ENCODE peak calls at places on chromosomes 2 and 18, in four cellular contexts. U is GM12865, K is B cell, F is MM.1S. V is an unnamed sample.

GRCh38 chr18:48799724-48800315 is 150.9 kb downstream of the SMAD7 start:
- DNase-seq in K (no peak), F (no peak), U (peak), V (no peak)

GRCh38 chr18:79812052-79812451 is 14.3 kb downstream of the KCNG2 start:
- DNase-seq in F (no peak), K (no peak), U (no peak), V (no peak)

GRCh38 chr2:233815861-233816260 is 37.7 kb downstream of the MROH2A start:
- DNase-seq in F (no peak), U (no peak), K (no peak), V (no peak)

GRCh38 chr18:48419268-48420022 is 10.3 kb upstream of the ZBTB7C start:
- DNase-seq in F (no peak), K (no peak), U (no peak), V (no peak)

GRCh38 chr18:22439447-22439846 is 21.7 kb upstream of the CTAGE1 start:
- DNase-seq in F (no peak), K (no peak), U (no peak), V (no peak)

GRCh38 chr2:227180286-227180685 is 15.9 kb downstream of the COL4A3 start:
- DNase-seq in K (no peak), F (no peak), U (no peak), V (no peak)

GRCh38 chr2:54726940-54727339 is 3.5 kb downstream of the EML6 start:
- DNase-seq in U (no peak), F (no peak), K (no peak), V (no peak)

GRCh38 chr2:47561371-47561770 is 158.4 kb downstream of the MSH2 start:
- DNase-seq in U (no peak), K (no peak), F (no peak), V (no peak)

GRCh38 chr2:132598536-132598935 is 71.5 kb downstream of the LYPD1 start:
- DNase-seq in F (no peak), K (no peak), U (no peak), V (no peak)

GRCh38 chr2:74261204-74261864 is 62.9 kb downstream of the MTHFD2 start:
- DNase-seq in U (no peak), F (no peak), K (no peak), V (no peak)

GRCh38 chr18:9742588-9743131 is 34.6 kb downstream of the RAB31 start:
- DNase-seq in K (no peak), F (no peak), U (no peak), V (no peak)

GRCh38 chr2:158253170-158253569 is 151.5 kb downstream of the UPP2 start:
- DNase-seq in F (no peak), U (no peak), K (no peak), V (no peak)

GRCh38 chr2:129377078-129377469 is 602.4 kb upstream of the RAB6C start:
- DNase-seq in U (no peak), K (no peak), F (no peak), V (no peak)

GRCh38 chr2:197073701-197074433 is 147.4 kb upstream of the PGAP1 start:
- DNase-seq in F (no peak), K (no peak), U (peak), V (no peak)

GRCh38 chr18:39611381-39612090 is 2045.9 kb upstream of the CELF4 start:
- DNase-seq in K (no peak), F (no peak), U (no peak), V (no peak)

GRCh38 chr2:192960945-192961344 is 766.2 kb upstream of the TMEFF2 start:
- DNase-seq in K (no peak), U (no peak), F (no peak), V (no peak)

DNA sequence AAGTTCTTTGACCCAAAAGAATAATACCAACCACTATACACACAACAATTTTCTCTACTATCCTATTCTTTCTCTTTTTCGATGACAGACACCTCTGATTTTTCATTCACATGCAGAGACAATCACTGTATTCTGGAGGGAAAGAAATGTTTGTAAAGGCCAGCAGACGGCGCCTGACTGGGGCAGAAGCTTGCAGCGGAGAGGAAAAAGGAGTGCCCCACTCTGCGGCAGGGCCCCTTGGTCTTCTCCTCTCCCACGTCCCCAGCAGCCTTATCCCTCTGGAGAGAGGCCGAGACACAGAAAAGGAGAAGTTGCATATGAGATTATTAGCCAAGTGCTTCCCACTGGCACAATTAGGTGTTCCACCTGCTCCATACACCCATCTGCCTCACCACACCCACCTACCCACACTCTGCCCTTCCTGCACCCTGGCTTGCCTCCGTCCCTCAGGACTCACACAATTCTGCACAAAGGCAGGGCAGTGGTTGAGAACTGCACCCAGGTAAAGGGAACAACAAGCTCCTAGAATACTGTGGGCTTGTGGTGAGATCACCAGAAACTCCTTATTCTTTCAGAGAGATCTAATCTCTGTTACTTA is 687.3 kb downstream of the NRXN1 start:
- DNase-seq in F (no peak), K (no peak), U (peak), V (no peak)
- TF ChIP-seq CTCF in F (peak), K (no peak), U (peak), V (no peak)

GRCh38 chr18:1811282-1811681 is 760.0 kb downstream of the METTL4 start:
- DNase-seq in F (no peak), U (no peak), K (no peak), V (no peak)

GRCh38 chr18:1805526-1805925 is 765.8 kb downstream of the METTL4 start:
- DNase-seq in U (no peak), F (no peak), K (no peak), V (no peak)

DNA sequence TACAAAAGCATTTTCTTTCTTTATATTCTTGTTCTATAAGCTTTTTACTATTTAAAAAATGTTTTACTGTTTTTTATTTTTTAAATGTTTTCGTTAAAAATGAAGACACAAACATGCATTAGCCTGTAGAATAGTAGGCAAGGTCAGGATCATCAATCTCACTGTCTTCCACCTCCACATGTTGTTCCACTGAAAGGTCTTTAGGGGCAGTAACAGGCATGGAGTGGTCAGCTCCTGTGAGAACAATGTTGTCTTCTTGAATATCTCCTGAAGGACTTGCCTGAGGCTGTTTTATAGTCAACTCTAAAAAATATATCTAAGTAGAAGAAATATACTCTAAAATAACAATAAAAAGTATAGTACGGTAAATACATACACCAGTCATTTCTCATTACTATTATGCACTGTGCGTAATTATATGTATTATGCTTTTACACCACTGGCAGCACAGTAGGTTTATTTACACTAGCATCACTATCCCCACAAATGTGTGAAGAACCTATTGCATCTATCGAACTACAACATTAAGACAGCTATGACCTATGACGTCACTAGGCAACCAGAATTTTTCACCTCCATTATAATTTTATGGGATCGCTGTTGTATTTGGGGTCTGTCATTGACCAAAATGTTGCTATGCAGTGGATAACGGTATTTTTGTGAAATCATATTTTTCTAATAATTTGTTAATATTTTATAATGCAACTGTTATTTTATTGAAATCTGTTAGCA is 764.3 kb downstream of the METTL4 start:
- DNase-seq in U (no peak), F (no peak), K (no peak), V (no peak)
- TF ChIP-seq CTCF in U (no peak), F (no peak), K (no peak), V (no peak)

GRCh38 chr2:241314181-241314932 is 1.1 kb downstream of the HDLBP start:
- DNase-seq in K (no peak), F (no peak), U (no peak), V (no peak)

GRCh38 chr2:241316825-241317224 is 1.1 kb downstream of the SEPTIN2 start:
- DNase-seq in F (no peak), U (no peak), K (no peak), V (no peak)

GRCh38 chr2:241315879-241316700 is at the start of gene SEPTIN2:
- DNase-seq in K (no peak), U (no peak), F (no peak), V (peak)

GRCh38 chr2:241314933-241315182 is 614 bp downstream of the HDLBP start:
- DNase-seq in K (no peak), U (no peak), F (no peak), V (no peak)

DNA sequence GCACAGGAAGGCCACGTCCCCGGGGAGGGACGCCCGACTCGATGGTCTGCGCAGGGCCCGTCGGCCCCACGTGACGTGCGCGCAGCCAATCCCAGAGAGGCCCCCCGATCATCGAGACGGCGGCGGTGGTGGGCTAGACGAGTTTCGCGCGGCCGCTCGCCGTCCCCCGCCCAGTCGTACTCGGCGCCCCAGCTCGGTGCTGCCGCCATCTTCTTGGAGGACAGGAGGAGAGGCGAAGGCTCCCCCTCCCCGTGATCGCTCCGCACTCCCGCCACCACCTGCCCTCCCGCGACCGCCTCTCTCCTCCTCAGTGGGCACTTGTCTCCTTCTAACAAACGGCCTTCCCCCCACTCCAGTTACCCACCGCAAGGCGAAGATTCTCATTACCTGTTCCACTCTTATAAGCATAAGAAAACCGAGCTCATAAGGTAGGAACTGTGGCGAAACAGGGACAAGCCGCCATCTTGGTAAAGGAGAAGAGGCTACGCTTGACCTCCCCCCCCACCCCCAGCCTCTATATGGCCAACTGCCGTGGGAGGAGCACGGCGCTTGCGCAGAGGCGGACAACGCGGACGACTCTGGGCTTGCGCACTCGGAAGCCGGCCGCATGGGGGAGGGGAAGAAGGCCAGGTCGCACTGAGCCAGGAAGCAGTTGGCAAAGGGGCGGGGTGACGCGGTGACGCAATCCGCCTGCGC is at the start of gene HDLBP:
- DNase-seq in F (peak), K (peak), U (peak), V (peak)
- TF ChIP-seq CTCF in F (peak), K (peak), U (peak), V (peak)

GRCh38 chr2:134778372-134778771 is 59.6 kb upstream of the TMEM163 start:
- DNase-seq in U (no peak), F (no peak), K (no peak), V (no peak)
- TF ChIP-seq CTCF in U (peak), F (peak), K (no peak), V (peak)

DNA sequence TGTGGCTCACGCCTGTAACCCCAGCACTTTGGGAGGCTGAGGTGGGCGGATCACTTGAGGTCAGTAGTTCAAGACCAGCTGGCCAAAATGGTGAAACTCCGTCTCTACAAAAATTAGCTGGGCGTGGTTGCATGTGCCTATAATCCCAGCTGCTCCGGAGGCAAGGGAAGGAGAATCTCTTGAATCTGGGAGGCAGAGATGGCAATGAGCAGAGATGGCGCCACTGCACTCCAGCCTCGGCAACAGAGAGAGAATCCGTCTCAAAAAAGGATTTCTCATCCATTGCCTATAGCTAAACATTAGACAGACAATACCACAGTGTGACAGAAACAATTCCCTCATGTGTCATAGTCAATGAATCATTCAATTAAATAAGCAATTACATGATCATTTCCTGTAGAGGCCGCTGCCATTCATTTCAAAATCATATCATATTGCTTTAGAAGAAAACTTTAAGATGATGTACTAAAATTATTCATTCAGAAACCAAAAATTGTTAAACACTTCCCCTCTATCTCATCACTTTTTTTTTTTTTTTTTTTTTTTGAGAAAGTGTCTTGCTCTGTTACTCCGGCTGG is 69.5 kb upstream of the TGIF1 start:
- DNase-seq in K (peak), F (no peak), U (no peak), V (no peak)
- TF ChIP-seq CTCF in K (peak), F (no peak), U (no peak), V (no peak)

GRCh38 chr2:241225983-241226382 is 37.5 kb downstream of the ANO7 start:
- DNase-seq in K (no peak), F (no peak), U (no peak), V (no peak)

GRCh38 chr2:241225545-241225944 is 37.1 kb downstream of the ANO7 start:
- DNase-seq in F (no peak), K (no peak), U (no peak), V (no peak)

GRCh38 chr2:241223211-241224067 is 35.0 kb downstream of the ANO7 start:
- DNase-seq in U (no peak), F (no peak), K (no peak), V (no peak)

GRCh38 chr2:241224851-241225438 is 36.5 kb downstream of the ANO7 start:
- DNase-seq in U (no peak), F (no peak), K (no peak), V (no peak)

DNA sequence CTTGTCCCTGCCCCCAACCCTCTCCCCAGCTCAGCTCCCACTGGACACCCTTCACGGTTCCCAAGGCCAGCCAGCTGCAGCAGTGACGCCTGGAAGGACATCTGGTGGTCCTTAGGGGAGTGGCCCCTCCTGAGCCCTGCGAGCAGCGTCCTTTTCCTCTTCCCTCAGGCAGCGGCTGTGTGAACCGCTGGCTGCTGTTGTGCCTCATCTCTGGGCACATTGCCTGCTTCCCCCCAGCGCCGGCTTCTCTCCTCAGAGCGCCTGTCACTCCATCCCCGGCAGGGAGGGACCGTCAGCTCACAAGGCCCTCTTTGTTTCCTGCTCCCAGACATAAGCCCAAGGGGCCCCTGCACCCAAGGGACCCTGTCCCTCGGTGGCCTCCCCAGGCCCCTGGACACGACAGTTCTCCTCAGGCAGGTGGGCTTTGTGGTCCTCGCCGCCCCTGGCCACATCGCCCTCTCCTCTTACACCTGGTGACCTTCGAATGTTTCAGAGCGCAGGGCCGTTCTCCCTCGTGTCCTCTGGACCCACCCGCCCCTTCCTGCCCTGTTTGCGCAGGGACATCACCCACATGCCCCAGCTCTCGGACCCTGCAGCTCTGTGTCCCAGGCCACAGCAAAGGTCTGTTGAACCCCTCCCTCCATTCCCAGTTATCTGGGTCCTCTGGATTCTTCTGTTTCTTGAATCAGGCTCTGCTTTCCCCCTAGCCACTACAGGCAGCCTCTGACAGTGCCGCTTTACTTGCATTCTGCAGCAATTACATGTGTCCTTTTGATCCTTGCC is 35.8 kb downstream of the ANO7 start:
- DNase-seq in U (no peak), F (no peak), K (no peak), V (no peak)
- TF ChIP-seq CTCF in U (no peak), F (no peak), K (no peak), V (no peak)

GRCh38 chr2:119197125-119197403 is 26.6 kb upstream of the STEAP3 start:
- DNase-seq in F (no peak), K (no peak), U (no peak), V (no peak)

GRCh38 chr2:119195001-119195400 is 28.6 kb upstream of the STEAP3 start:
- DNase-seq in F (no peak), U (no peak), K (no peak), V (no peak)

GRCh38 chr2:119196301-119197124 is 27.1 kb upstream of the STEAP3 start:
- DNase-seq in U (no peak), F (no peak), K (no peak), V (no peak)

GRCh38 chr2:119197529-119198266 is 25.9 kb upstream of the STEAP3 start:
- DNase-seq in U (no peak), K (no peak), F (no peak), V (no peak)

GRCh38 chr2:119195887-119196286 is 27.7 kb upstream of the STEAP3 start:
- DNase-seq in U (no peak), K (no peak), F (no peak), V (no peak)
- TF ChIP-seq CTCF in U (no peak), K (no peak), F (no peak), V (no peak)